ENCODE peak calls at places on chromosomes 13 and 19, in five cellular contexts. F is hypothalamus, A is neural crest cell, V is globus pallidus, B is head of caudate nucleus. C is an unnamed sample.

GRCh38 chr19:18173054-18173571 is 500 bp upstream of the IFI30 start:
- DNase-seq in B (no peak), V (no peak), F (no peak), A (no peak), C (no peak)

GRCh38 chr13:24630851-24631341 is 49.3 kb upstream of the ATP12A start:
- DNase-seq in B (no peak), A (no peak), F (no peak), V (no peak), C (no peak)

GRCh38 chr13:75480691-75481175 is 1.2 kb downstream of the TBC1D4 start:
- DNase-seq in F (no peak), B (peak; percentile 59), A (peak; percentile 39), V (peak; percentile 18), C (no peak)

GRCh38 chr13:94901070-94901469 is 188.7 kb upstream of the SOX21 start:
- DNase-seq in A (no peak), B (no peak), V (no peak), F (no peak), C (no peak)

GRCh38 chr19:2330632-2331284 is 2.3 kb downstream of the SPPL2B start:
- DNase-seq in F (no peak), V (no peak), B (no peak), A (no peak), C (no peak)

GRCh38 chr19:19742773-19743172 is 9.9 kb upstream of the ZNF14 start:
- DNase-seq in F (no peak), B (no peak), A (no peak), V (no peak), C (no peak)

GRCh38 chr13:40438999-40439797 is 227.2 kb downstream of the FOXO1 start:
- DNase-seq in B (no peak), V (peak; percentile 38), A (no peak), F (no peak), C (no peak)

GRCh38 chr19:48501961-48502719 is 9.5 kb downstream of the LMTK3 start:
- DNase-seq in A (no peak), F (no peak), B (peak; percentile 41), V (peak; percentile 37), C (no peak)

GRCh38 chr19:6480843-6481415 is 658 bp downstream of the DENND1C start:
- DNase-seq in B (no peak), A (no peak), V (no peak), F (no peak), C (no peak)

GRCh38 chr19:38079926-38080380 is 144.1 kb downstream of the DPF1 start:
- DNase-seq in B (no peak), V (no peak), F (no peak), A (no peak), C (no peak)

GRCh38 chr19:36838784-36839324 is 667 bp upstream of the ZNF790 start:
- DNase-seq in F (no peak), V (no peak), A (no peak), B (no peak), C (no peak)